ENCODE peak calls at places on chromosomes 16 and 17, in five cellular contexts. I, U, T, K and G are unnamed samples.

GRCh38 chr16:71179569-71179968 is 51.0 kb downstream of the HYDIN start:
- DNase-seq in I (no peak), U (no peak), T (no peak), K (no peak), G (no peak)

GRCh38 chr17:42274273-42274542 is 2.0 kb downstream of the STAT5B start:
- DNase-seq in I (no peak), U (no peak), T (no peak), K (no peak), G (no peak)

GRCh38 chr16:67101683-67102082 is 8.1 kb upstream of the PHAF1 start:
- DNase-seq in I (no peak), U (no peak), T (no peak), K (no peak), G (no peak)

GRCh38 chr17:73506470-73507435 is 137.5 kb downstream of the SDK2 start:
- DNase-seq in I (no peak), U (no peak), T (no peak), K (no peak), G (no peak)

GRCh38 chr17:7336240-7337175 is at the start of gene ACAP1:
- DNase-seq in I (peak), U (peak), T (no peak), K (no peak), G (no peak)

GRCh38 chr17:15456972-15457722 is 10.3 kb downstream of the CDRT4 start:
- DNase-seq in I (no peak), U (no peak), T (no peak), K (peak), G (peak)

GRCh38 chr16:83954577-83955016 is 1.6 kb downstream of the OSGIN1 start:
- DNase-seq in I (no peak), U (no peak), T (peak), K (peak), G (peak)

GRCh38 chr17:74268554-74268953 is 5.5 kb upstream of the DNAI2 start:
- DNase-seq in I (no peak), U (no peak), T (no peak), K (no peak), G (no peak)

GRCh38 chr16:86494039-86494564 is 16.2 kb upstream of the FOXF1 start:
- DNase-seq in I (no peak), U (no peak), T (no peak), K (no peak), G (no peak)

GRCh38 chr17:41013606-41014005 is 4.7 kb upstream of the KRTAP3-1 start:
- DNase-seq in I (no peak), U (no peak), T (no peak), K (peak), G (no peak)

GRCh38 chr16:47461598-47462266 is 601 bp downstream of the PHKB start:
- DNase-seq in I (no peak), U (no peak), T (no peak), K (peak), G (peak)

GRCh38 chr17:79841369-79842135 is 2.3 kb upstream of the CBX4 start:
- DNase-seq in I (no peak), U (peak), T (no peak), K (no peak), G (no peak)

GRCh38 chr17:82536220-82537201 is 17.0 kb downstream of the FOXK2 start:
- DNase-seq in I (no peak), U (no peak), T (no peak), K (peak), G (peak)

GRCh38 chr17:2025622-2026309 is 632 bp upstream of the RTN4RL1 start:
- DNase-seq in I (no peak), U (no peak), T (no peak), K (peak), G (peak)

GRCh38 chr16:4744758-4745569 is 10.6 kb downstream of the DNAAF8 start:
- DNase-seq in I (no peak), U (no peak), T (no peak), K (no peak), G (no peak)

GRCh38 chr17:41464682-41465081 is 2.5 kb downstream of the KRT32 start:
- DNase-seq in I (no peak), U (no peak), T (peak), K (peak), G (peak)

GRCh38 chr17:79902146-79902791 is 63.0 kb upstream of the CBX4 start:
- DNase-seq in I (no peak), U (no peak), T (no peak), K (no peak), G (no peak)

GRCh38 chr16:8878523-8878911 is 3.6 kb upstream of the LITAFD start:
- DNase-seq in I (no peak), U (no peak), T (no peak), K (peak), G (no peak)